ENCODE peak calls at places on chromosomes 5 and 9, in four cellular contexts. S is neural crest cell, R is nephron progenitor cell, W is lower leg skin. T is an unnamed sample.

GRCh38 chr5:135313946-135314345 is 85.1 kb downstream of the MACROH2A1 start:
- DNase-seq in W (no peak), S (no peak), R (no peak), T (no peak)

GRCh38 chr5:10762178-10762775 is 1.2 kb upstream of the DAP start:
- DNase-seq in R (no peak), S (no peak), W (no peak), T (no peak)

GRCh38 chr5:78537821-78538220 is 110.8 kb downstream of the LHFPL2 start:
- DNase-seq in S (no peak), R (no peak), W (peak), T (peak)

GRCh38 chr9:113577525-113578261 is 114.2 kb downstream of the RGS3 start:
- DNase-seq in W (no peak), R (no peak), S (no peak), T (no peak)

GRCh38 chr5:1733369-1733768 is 66.3 kb downstream of the MRPL36 start:
- DNase-seq in W (peak), R (no peak), S (no peak), T (no peak)

GRCh38 chr5:14172149-14172795 is 29.1 kb downstream of the TRIO start:
- DNase-seq in S (no peak), W (no peak), R (no peak), T (no peak)

GRCh38 chr5:100731768-100732167 is 171.3 kb downstream of the ST8SIA4 start:
- DNase-seq in R (no peak), W (no peak), S (no peak), T (no peak)

GRCh38 chr9:114053246-114054005 is 24.7 kb downstream of the AMBP start:
- DNase-seq in R (no peak), S (no peak), W (peak), T (no peak)

GRCh38 chr9:112020680-112021596 is 124.3 kb downstream of the UGCG start:
- DNase-seq in W (no peak), S (no peak), R (no peak), T (no peak)

GRCh38 chr5:179953934-179954833 is 46.5 kb upstream of the TBC1D9B start:
- DNase-seq in R (no peak), W (no peak), S (no peak), T (no peak)
- TF ChIP-seq CTCF in R (no peak), W (no peak), S (no peak), T (no peak)

DNA sequence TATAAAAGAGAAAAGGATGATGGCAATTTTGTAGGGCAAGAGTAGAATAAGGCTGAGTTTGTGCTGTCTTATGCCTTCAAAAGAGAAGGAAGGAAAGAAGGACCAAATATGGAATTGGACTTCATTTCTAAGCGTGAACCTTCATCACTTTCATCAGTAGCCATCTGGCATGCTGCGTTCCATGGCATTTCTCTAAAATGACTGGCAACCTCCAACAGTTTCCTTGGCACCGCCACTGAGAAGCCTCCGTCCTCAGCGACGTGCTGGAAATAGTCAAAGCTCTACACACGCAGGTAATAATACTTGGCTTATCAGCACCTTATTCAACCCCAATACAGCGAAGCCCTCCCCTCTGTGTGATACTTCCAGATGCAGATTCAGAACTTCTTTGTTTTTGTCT is 169.7 kb upstream of the CD180 start:
- DNase-seq in W (no peak), R (no peak), S (no peak), T (no peak)
- TF ChIP-seq CTCF in W (no peak), R (no peak), S (no peak), T (no peak)

GRCh38 chr5:124040799-124041198 is 528.8 kb downstream of the CSNK1G3 start:
- DNase-seq in R (no peak), S (no peak), W (no peak), T (no peak)

GRCh38 chr5:124043456-124043855 is 531.5 kb downstream of the CSNK1G3 start:
- DNase-seq in W (no peak), S (no peak), R (no peak), T (peak)
- TF ChIP-seq CTCF in W (no peak), S (peak), R (no peak), T (no peak)

DNA sequence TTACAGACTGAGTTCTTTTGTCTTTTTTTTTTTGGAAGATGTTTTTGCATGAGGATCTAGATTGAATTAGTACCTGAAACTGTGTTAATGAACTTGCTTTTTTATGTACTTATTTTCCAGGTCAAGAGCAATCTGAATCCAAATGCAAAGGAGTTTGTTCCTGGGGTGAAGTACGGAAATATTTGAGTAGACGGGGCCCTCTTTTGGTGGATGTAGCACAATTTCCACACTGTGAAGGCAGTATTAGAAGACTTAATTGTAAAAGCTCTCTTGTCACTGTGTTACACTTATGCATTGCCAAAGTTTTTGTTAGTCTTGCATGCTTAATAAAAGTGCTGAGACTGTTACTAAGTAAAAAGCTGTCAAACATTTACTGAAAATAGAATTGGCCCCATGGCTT is 14.5 kb downstream of the SLC23A1 start:
- DNase-seq in S (no peak), W (no peak), R (no peak), T (no peak)
- TF ChIP-seq CTCF in S (no peak), W (no peak), R (no peak), T (no peak)

DNA sequence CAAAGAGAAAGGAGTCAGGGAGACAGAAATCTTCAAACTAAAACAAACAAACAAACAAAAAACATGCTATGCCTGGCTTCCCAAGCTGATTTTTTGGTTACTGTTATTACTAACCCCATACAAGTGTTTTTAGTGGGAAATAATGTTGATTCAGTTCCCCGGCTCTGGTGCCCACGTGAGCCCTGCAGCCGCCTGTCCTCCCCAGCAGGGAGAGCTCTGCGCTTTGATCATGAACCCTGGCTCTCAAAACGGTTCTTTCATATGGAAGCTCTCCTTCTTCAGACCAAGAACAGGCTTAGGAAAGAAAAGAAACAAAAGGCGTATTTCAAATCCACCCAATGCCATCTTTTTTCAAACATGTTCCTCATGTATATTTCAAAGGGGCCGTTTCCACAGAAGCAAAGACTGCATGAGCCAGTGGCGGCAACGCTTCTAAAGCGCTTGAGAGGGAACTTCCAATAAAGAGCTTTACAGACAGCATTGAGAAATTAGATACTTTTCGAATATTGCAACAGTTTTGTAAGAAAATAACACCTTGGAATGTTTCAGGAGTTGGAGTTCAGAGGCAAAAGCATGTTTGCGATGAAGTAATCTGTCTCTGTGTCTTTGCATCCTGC is 74.8 kb downstream of the ICE1 start:
- DNase-seq in R (peak), W (no peak), S (peak), T (peak)
- TF ChIP-seq CTCF in R (peak), W (no peak), S (peak), T (peak)

DNA sequence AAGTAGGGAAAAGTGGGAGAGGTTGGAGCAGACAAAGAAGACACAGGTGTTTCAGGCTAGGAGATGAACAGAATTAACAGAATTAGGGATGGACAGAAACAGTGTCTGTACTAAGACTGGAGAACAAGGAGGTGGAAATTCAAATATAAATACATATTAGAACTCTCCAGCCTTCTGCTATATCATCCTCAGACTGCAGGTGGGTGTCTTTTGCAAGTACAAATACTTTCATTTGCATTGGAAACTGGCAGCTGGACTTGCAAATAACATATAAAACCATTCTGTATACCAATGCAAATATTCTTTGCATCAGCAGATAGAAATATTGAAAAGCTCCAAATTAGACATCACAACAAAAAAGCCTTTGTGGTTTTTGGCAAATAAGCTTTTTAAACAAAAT is 335.4 kb downstream of the ZNF608 start:
- DNase-seq in R (no peak), S (no peak), W (no peak), T (no peak)
- TF ChIP-seq CTCF in R (no peak), S (peak), W (no peak), T (no peak)

GRCh38 chr5:91491229-91491628 is 108.1 kb upstream of the ARRDC3 start:
- DNase-seq in S (no peak), R (no peak), W (no peak), T (no peak)
- TF ChIP-seq CTCF in S (no peak), R (no peak), W (no peak), T (no peak)

DNA sequence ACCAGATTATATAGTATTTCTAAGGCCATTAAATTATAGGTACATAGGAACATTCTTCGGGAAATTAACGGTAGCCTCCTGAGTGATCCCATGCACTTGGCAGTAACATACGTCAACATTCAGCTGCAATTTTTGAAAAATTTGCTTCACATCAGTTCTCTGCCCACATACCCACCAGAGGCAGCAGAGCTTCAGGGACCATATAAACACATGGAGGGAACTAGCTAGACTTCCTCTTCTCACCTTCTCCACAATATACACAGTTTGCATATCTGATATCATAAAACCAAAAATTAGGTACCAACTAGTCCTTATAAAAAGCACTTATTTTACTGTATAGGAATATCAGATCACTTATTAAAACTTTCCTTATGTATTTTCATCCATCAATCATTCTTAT is 4.8 kb downstream of the PSIP1 start:
- DNase-seq in W (no peak), S (no peak), R (no peak), T (no peak)
- TF ChIP-seq CTCF in W (no peak), S (no peak), R (no peak), T (no peak)

T was measured in Calu3.